ENCODE peak calls at places on chromosomes 5 and 9, in four cellular contexts. T is NCI-H345, Y is right atrium auricular region, G is NCI-H1092. P is an unnamed sample.

GRCh38 chr5:180289433-180289832 is 2.5 kb downstream of the MAPK9 start:
- DNase-seq in T (peak; percentile 41), Y (no peak), G (no peak), P (no peak)

GRCh38 chr5:2352101-2352861 is 399.2 kb downstream of the IRX2 start:
- DNase-seq in Y (peak; percentile 44), T (peak; percentile 6), G (no peak), P (no peak)

GRCh38 chr9:34428325-34428958 is 29.9 kb downstream of the FAM219A start:
- DNase-seq in Y (no peak), G (no peak), T (no peak), P (no peak)

GRCh38 chr9:81737871-81738507 is 48.6 kb upstream of the TLE1 start:
- DNase-seq in Y (peak; percentile 64), T (no peak), G (no peak), P (no peak)

GRCh38 chr9:73118898-73119554 is 32.6 kb upstream of the ANXA1 start:
- DNase-seq in T (no peak), G (no peak), Y (no peak), P (no peak)

GRCh38 chr5:10235350-10235749 is 14.3 kb downstream of the ATPSCKMT start:
- DNase-seq in T (no peak), Y (no peak), G (no peak), P (no peak)

GRCh38 chr5:89342106-89342876 is 459.3 kb upstream of the MEF2C start:
- DNase-seq in T (peak; percentile 15), Y (no peak), G (no peak), P (no peak)

GRCh38 chr5:94362857-94363256 is 255.5 kb downstream of the KIAA0825 start:
- DNase-seq in T (no peak), G (no peak), Y (no peak), P (no peak)

GRCh38 chr9:36632892-36633291 is 60.2 kb downstream of the MELK start:
- DNase-seq in G (no peak), Y (no peak), T (no peak), P (no peak)

GRCh38 chr9:80326105-80326504 is 754.3 kb downstream of the TLE4 start:
- DNase-seq in Y (no peak), G (no peak), T (no peak), P (no peak)

GRCh38 chr9:109912082-109912581 is 132.1 kb downstream of the PALM2AKAP2 start:
- DNase-seq in Y (no peak), T (no peak), G (no peak), P (no peak)

GRCh38 chr9:117714282-117714681 is 10.1 kb downstream of the TLR4 start:
- DNase-seq in G (no peak), T (no peak), Y (no peak), P (no peak)

GRCh38 chr5:135386886-135387628 is 12.0 kb downstream of the MACROH2A1 start:
- DNase-seq in T (no peak), Y (no peak), G (no peak), P (no peak)

GRCh38 chr5:170643591-170643990 is 139.8 kb downstream of the KCNIP1 start:
- DNase-seq in G (no peak), Y (no peak), T (no peak), P (no peak)

GRCh38 chr5:1799110-1799601 is 481 bp downstream of the MRPL36 start:
- DNase-seq in Y (no peak), G (no peak), T (peak; percentile 34), P (no peak)

GRCh38 chr9:94611638-94612068 is 18.0 kb upstream of the FBP2 start:
- DNase-seq in T (no peak), G (no peak), Y (no peak), P (no peak)

GRCh38 chr5:168879929-168880328 is 300.8 kb upstream of the PANK3 start:
- DNase-seq in T (peak; percentile 7), Y (no peak), G (no peak), P (no peak)

GRCh38 chr9:133738039-133738805 is at the start of gene SARDH:
- DNase-seq in G (peak; percentile 38), T (no peak), Y (peak; percentile 70), P (no peak)

P was measured in vagina.